ENCODE peak calls at places on chromosomes 5 and 9, in ten cellular contexts. One of them, this sample, is unnamed.

GRCh38 chr5:159097461-159098284 is 2.0 kb downstream of the EBF1 start:
- DNase-seq in NCI-H187: no peak
- DNase-seq in upper lobe of right lung: no peak
- DNase-seq in head of caudate nucleus: no peak
- DNase-seq in LoVo: no peak
- DNase-seq in EL: peak
- DNase-seq in fibroblast of gingiva: peak
- DNase-seq in cardiac fibroblast: peak
- DNase-seq in iris pigment epithelial cell: peak
- DNase-seq in GM13977: peak
- DNase-seq in this sample: no peak

GRCh38 chr5:93621340-93621872 is 38.4 kb downstream of the NR2F1 start:
- DNase-seq in NCI-H187: peak
- DNase-seq in upper lobe of right lung: peak
- DNase-seq in head of caudate nucleus: peak
- DNase-seq in LoVo: no peak
- DNase-seq in EL: peak
- DNase-seq in fibroblast of gingiva: peak
- DNase-seq in cardiac fibroblast: peak
- DNase-seq in iris pigment epithelial cell: peak
- DNase-seq in GM13977: no peak
- DNase-seq in this sample: peak

GRCh38 chr9:78261403-78262001 is 25.6 kb downstream of the CEP78 start:
- DNase-seq in NCI-H187: no peak
- DNase-seq in upper lobe of right lung: no peak
- DNase-seq in head of caudate nucleus: no peak
- DNase-seq in LoVo: peak
- DNase-seq in EL: peak
- DNase-seq in fibroblast of gingiva: peak
- DNase-seq in cardiac fibroblast: peak
- DNase-seq in iris pigment epithelial cell: peak
- DNase-seq in GM13977: peak
- DNase-seq in this sample: no peak

GRCh38 chr5:74434124-74434899 is 206.2 kb downstream of the ENC1 start:
- DNase-seq in NCI-H187: no peak
- DNase-seq in upper lobe of right lung: no peak
- DNase-seq in head of caudate nucleus: no peak
- DNase-seq in LoVo: no peak
- DNase-seq in EL: no peak
- DNase-seq in fibroblast of gingiva: no peak
- DNase-seq in cardiac fibroblast: peak
- DNase-seq in iris pigment epithelial cell: no peak
- DNase-seq in GM13977: no peak
- DNase-seq in this sample: no peak

GRCh38 chr5:17743580-17744435 is 109.5 kb downstream of the TAF11L14 start:
- DNase-seq in NCI-H187: no peak
- DNase-seq in upper lobe of right lung: no peak
- DNase-seq in head of caudate nucleus: no peak
- DNase-seq in LoVo: no peak
- DNase-seq in EL: no peak
- DNase-seq in fibroblast of gingiva: peak
- DNase-seq in cardiac fibroblast: peak
- DNase-seq in iris pigment epithelial cell: peak
- DNase-seq in GM13977: no peak
- DNase-seq in this sample: no peak

GRCh38 chr5:18772475-18772874 is 1138.2 kb downstream of the TAF11L14 start:
- DNase-seq in NCI-H187: no peak
- DNase-seq in upper lobe of right lung: no peak
- DNase-seq in head of caudate nucleus: no peak
- DNase-seq in LoVo: peak
- DNase-seq in EL: no peak
- DNase-seq in fibroblast of gingiva: no peak
- DNase-seq in cardiac fibroblast: no peak
- DNase-seq in iris pigment epithelial cell: peak
- DNase-seq in GM13977: no peak
- DNase-seq in this sample: no peak

GRCh38 chr5:111383288-111383970 is 128.9 kb downstream of the STARD4 start:
- DNase-seq in NCI-H187: no peak
- DNase-seq in upper lobe of right lung: no peak
- DNase-seq in head of caudate nucleus: no peak
- DNase-seq in LoVo: no peak
- DNase-seq in EL: peak
- DNase-seq in fibroblast of gingiva: no peak
- DNase-seq in cardiac fibroblast: no peak
- DNase-seq in iris pigment epithelial cell: peak
- DNase-seq in GM13977: no peak
- DNase-seq in this sample: no peak

GRCh38 chr5:123705741-123706140 is 193.8 kb downstream of the CSNK1G3 start:
- DNase-seq in NCI-H187: no peak
- DNase-seq in upper lobe of right lung: no peak
- DNase-seq in head of caudate nucleus: no peak
- DNase-seq in LoVo: no peak
- DNase-seq in EL: peak
- DNase-seq in fibroblast of gingiva: peak
- DNase-seq in cardiac fibroblast: peak
- DNase-seq in iris pigment epithelial cell: peak
- DNase-seq in GM13977: no peak
- DNase-seq in this sample: no peak

GRCh38 chr5:79931866-79932265 is 59.2 kb downstream of the MTX3 start:
- DNase-seq in NCI-H187: no peak
- DNase-seq in upper lobe of right lung: no peak
- DNase-seq in head of caudate nucleus: no peak
- DNase-seq in LoVo: no peak
- DNase-seq in EL: no peak
- DNase-seq in fibroblast of gingiva: no peak
- DNase-seq in cardiac fibroblast: no peak
- DNase-seq in iris pigment epithelial cell: no peak
- DNase-seq in GM13977: no peak
- DNase-seq in this sample: no peak

This sample was measured in RWPE2.